ENCODE peak calls at places on chromosomes 6 and 20, in eight cellular contexts. Y, X, D, M, K, B, C and N are unnamed samples.

GRCh38 chr6:105051941-105052471 is 95.1 kb downstream of the LIN28B start:
- DNase-seq in Y (no peak), X (no peak), D (no peak), M (no peak), K (no peak), B (no peak), C (no peak), N (no peak)

GRCh38 chr6:155247618-155248017 is 16.2 kb upstream of the CLDN20 start:
- DNase-seq in Y (no peak), X (peak), D (no peak), M (no peak), K (no peak), B (no peak), C (no peak), N (no peak)

GRCh38 chr6:1771324-1771723 is 161.6 kb downstream of the FOXC1 start:
- DNase-seq in Y (no peak), X (peak), D (no peak), M (no peak), K (peak), B (no peak), C (no peak), N (no peak)

GRCh38 chr20:17940447-17940971 is 28.1 kb downstream of the SNX5 start:
- DNase-seq in Y (no peak), X (no peak), D (no peak), M (no peak), K (no peak), B (no peak), C (no peak), N (no peak)

GRCh38 chr20:34369265-34369664 is 6.2 kb downstream of the ITCH start:
- DNase-seq in Y (no peak), X (no peak), D (no peak), M (no peak), K (peak), B (no peak), C (no peak), N (no peak)

GRCh38 chr6:35427851-35428321 is 24.3 kb upstream of the FANCE start:
- DNase-seq in Y (no peak), X (no peak), D (no peak), M (no peak), K (no peak), B (no peak), C (no peak), N (no peak)

GRCh38 chr6:112311950-112312547 is 35.1 kb upstream of the RFPL4B start:
- DNase-seq in Y (peak), X (peak), D (peak), M (no peak), K (peak), B (no peak), C (peak), N (no peak)

GRCh38 chr6:107290491-107290890 is 168.9 kb downstream of the PDSS2 start:
- DNase-seq in Y (no peak), X (no peak), D (no peak), M (no peak), K (no peak), B (no peak), C (no peak), N (no peak)

GRCh38 chr20:2794202-2794748 is 6.2 kb downstream of the CPXM1 start:
- DNase-seq in Y (no peak), X (no peak), D (no peak), M (no peak), K (no peak), B (no peak), C (no peak), N (no peak)

GRCh38 chr20:21493049-21493448 is 20.8 kb downstream of the NKX2-2 start:
- DNase-seq in Y (no peak), X (no peak), D (no peak), M (no peak), K (no peak), B (no peak), C (no peak), N (no peak)

GRCh38 chr20:21490105-21490504 is 23.8 kb downstream of the NKX2-2 start:
- DNase-seq in Y (no peak), X (no peak), D (no peak), M (no peak), K (no peak), B (no peak), C (no peak), N (no peak)
- TF ChIP-seq CTCF in Y (peak), X (no peak), D (no peak), M (no peak), K (no peak), B (no peak), C (no peak), N (no peak)

GRCh38 chr6:146889303-146889702 is 290.5 kb downstream of the ADGB start:
- DNase-seq in Y (no peak), X (no peak), D (no peak), M (no peak), K (no peak), B (no peak), C (no peak), N (no peak)

GRCh38 chr6:146891615-146892265 is 293.0 kb downstream of the ADGB start:
- DNase-seq in Y (no peak), X (no peak), D (no peak), M (no peak), K (no peak), B (no peak), C (no peak), N (no peak)

GRCh38 chr6:146890172-146890571 is 291.4 kb downstream of the ADGB start:
- DNase-seq in Y (no peak), X (no peak), D (no peak), M (no peak), K (no peak), B (no peak), C (no peak), N (no peak)

GRCh38 chr6:146892283-146892612 is 293.5 kb downstream of the ADGB start:
- DNase-seq in Y (no peak), X (no peak), D (no peak), M (no peak), K (no peak), B (no peak), C (no peak), N (no peak)

DNA sequence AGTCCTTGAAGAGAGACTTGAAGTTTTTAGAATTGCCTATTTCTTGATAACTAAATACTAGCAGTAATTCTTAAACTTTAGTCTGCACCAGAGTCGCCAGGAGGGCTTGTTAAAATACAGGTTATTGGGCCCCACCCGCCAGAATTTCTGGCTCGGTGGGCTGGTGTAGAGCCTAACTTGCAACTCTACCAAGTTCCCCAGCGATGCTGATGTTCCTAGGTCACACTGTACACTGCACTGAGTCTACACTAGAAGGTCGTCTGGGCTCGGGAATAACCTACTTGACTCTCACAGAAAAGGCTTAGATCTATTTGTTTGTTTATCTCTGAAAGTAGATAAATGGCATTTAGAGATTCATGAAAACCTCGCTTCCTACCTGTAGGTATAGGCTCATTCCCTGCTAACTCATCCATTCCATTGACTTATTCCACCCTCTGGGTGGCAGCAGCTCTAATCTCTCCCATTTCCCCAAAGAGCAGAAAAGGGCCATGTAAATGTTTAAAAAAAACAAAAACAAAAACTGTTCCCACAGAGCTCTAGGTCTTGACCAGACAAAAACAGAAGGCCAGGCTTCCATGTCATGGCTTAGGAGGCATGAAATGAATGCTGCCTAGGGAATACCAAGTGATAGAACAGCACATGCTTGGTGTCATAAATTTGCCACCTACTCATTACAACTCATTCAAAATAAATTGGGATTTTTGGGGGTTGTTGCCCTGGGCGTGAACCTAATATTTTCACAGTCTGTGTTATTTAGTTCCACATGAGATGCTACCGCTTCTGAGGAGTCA is 292.1 kb downstream of the ADGB start:
- DNase-seq in Y (no peak), X (no peak), D (no peak), M (no peak), K (no peak), B (no peak), C (no peak), N (no peak)
- TF ChIP-seq CTCF in Y (peak), X (no peak), D (no peak), M (no peak), K (no peak), B (no peak), C (no peak), N (no peak)

DNA sequence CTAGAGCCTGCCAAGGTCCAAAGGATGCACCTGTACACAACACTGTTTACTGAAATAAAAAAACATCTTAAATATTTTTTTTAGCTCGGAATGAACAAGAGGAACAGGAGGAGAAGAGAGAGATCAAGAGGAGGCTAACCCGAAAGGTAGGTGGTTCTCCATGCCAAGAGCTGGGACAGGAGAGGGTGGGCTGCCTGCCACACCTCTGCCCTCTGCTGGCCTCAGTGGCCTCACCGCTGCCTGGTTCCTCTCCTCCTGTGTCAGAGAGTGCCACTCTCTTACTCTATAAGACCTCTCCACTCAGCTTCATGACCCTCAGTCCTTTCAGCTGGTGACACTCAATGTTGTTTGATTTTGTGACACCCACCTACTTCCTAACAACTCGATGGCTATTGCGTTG is 50.2 kb downstream of the TBC1D7 start:
- DNase-seq in Y (no peak), X (no peak), D (no peak), M (no peak), K (no peak), B (no peak), C (no peak), N (peak)
- TF ChIP-seq CTCF in Y (peak), X (no peak), D (peak), M (no peak), K (no peak), B (no peak), C (peak), N (no peak)

DNA sequence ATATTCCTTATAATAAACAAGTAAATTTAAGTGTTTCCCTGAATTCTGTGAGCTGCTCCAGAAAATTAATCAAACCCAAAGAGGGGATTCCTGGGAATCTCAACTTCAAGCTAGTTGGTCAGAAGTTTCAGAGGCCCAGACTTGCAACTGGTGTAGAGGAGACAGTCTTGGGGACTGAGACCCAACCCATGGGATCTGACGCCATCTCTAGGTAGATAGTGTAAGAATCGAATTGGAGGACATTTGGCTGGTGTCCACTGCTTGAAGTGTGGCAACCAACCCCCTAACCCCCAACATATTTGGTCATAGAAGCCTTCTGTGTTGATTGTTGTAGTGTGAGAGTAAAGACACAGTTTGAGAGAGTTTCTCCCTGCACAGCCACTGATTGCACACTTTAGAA is 103.5 kb upstream of the CARMIL1 start:
- DNase-seq in Y (no peak), X (no peak), D (no peak), M (no peak), K (no peak), B (no peak), C (no peak), N (no peak)
- TF ChIP-seq CTCF in Y (no peak), X (no peak), D (no peak), M (no peak), K (no peak), B (no peak), C (no peak), N (no peak)

GRCh38 chr6:157644043-157644810 is 178.8 kb upstream of the SNX9 start:
- DNase-seq in Y (no peak), X (peak), D (no peak), M (no peak), K (no peak), B (peak), C (no peak), N (no peak)
- TF ChIP-seq CTCF in Y (no peak), X (peak), D (no peak), M (no peak), K (no peak), B (no peak), C (no peak), N (no peak)

GRCh38 chr6:69732640-69733039 is 64.2 kb downstream of the LMBRD1 start:
- DNase-seq in Y (peak), X (peak), D (no peak), M (no peak), K (no peak), B (no peak), C (peak), N (no peak)
- TF ChIP-seq CTCF in Y (peak), X (no peak), D (peak), M (no peak), K (peak), B (no peak), C (no peak), N (no peak)

DNA sequence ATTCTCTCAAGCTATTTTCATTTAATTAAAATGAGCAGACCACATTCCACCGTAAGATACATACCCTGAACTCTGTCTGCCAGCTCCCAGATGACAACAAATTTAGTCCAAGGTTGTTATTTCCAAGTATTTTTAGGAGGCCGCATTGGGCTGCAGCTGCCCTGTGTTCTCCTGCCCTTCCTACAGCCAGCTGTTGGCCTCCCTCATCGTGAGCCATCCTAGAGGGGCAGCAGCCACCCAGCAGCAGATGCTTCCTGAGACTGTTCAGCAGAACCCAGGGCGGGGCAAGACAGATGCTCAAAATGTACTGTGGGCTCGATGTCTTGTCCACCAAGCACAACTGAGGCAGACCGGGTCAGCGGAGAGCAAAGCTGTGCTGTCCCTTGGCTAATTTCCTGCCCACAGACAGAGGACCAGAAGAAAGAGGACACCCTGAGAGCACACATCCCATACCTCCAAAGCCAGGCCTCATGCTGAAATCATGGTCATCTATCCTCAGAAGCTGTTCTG is 16.4 kb downstream of the GABRR1 start:
- DNase-seq in Y (no peak), X (no peak), D (no peak), M (no peak), K (no peak), B (no peak), C (no peak), N (no peak)
- TF ChIP-seq CTCF in Y (no peak), X (no peak), D (no peak), M (no peak), K (no peak), B (no peak), C (no peak), N (no peak)